ENCODE peak calls at places on chromosomes 2 and 18, in seven cellular contexts. H is tibial nerve, W is PC-3, Z is astrocyte, K is endodermal cell, Y is HCT116, E is kidney. J is an unnamed sample. For H3K4me1, the result is how much of the 10 kb centered on the place peaks cover.

GRCh38 chr2:236875906-236876505 is 209.7 kb upstream of the COPS8 start:
- DNase-seq in H (peak), W (peak), Z (no peak), K (peak), Y (no peak), E (peak), J (peak)

GRCh38 chr2:200414367-200414766 is 95.5 kb downstream of the KCTD18 start:
- DNase-seq in H (no peak), W (no peak), Z (no peak), K (no peak), Y (no peak), E (no peak), J (no peak)

GRCh38 chr2:36502081-36502480 is 95.9 kb downstream of the FEZ2 start:
- DNase-seq in H (no peak), W (no peak), Z (peak), K (no peak), Y (peak), E (no peak), J (no peak)

GRCh38 chr2:204842731-204843490 is 297.6 kb downstream of the PARD3B start:
- DNase-seq in H (peak), W (peak), Z (peak), K (no peak), Y (no peak), E (no peak), J (peak)

GRCh38 chr2:86251840-86252266 is 52.6 kb downstream of the MRPL35 start:
- DNase-seq in H (no peak), W (no peak), Z (no peak), K (peak), Y (no peak), E (no peak), J (no peak)

GRCh38 chr18:9757851-9758587 is 49.9 kb downstream of the RAB31 start:
- DNase-seq in H (no peak), W (no peak), Z (peak), K (peak), Y (no peak), E (no peak), J (no peak)

GRCh38 chr2:36362291-36362690 is 6.7 kb downstream of the CRIM1 start:
- DNase-seq in H (no peak), W (no peak), Z (peak), K (no peak), Y (no peak), E (no peak), J (no peak)

GRCh38 chr2:209238765-209239584 is 184.9 kb upstream of the MAP2 start:
- DNase-seq in H (no peak), W (no peak), Z (no peak), K (no peak), Y (no peak), E (no peak), J (no peak)

GRCh38 chr2:55116598-55116964 is 66.3 kb upstream of the RTN4 start:
- DNase-seq in H (no peak), W (no peak), Z (no peak), K (no peak), Y (no peak), E (no peak), J (no peak)

GRCh38 chr2:143936758-143937562 is 583.0 kb downstream of the ZEB2 start:
- DNase-seq in H (no peak), W (no peak), Z (peak), K (peak), Y (no peak), E (peak), J (peak)

GRCh38 chr2:174717273-174717672 is 47.0 kb downstream of the CHRNA1 start:
- DNase-seq in H (no peak), W (no peak), Z (peak), K (no peak), Y (no peak), E (no peak), J (no peak)

GRCh38 chr2:9378433-9379371 is 44.6 kb downstream of the ITGB1BP1 start:
- DNase-seq in H (peak), W (peak), Z (peak), K (peak), Y (no peak), E (peak), J (peak)

GRCh38 chr2:84957771-84958134 is 13.2 kb upstream of the KCMF1 start:
- DNase-seq in H (no peak), W (no peak), Z (no peak), K (peak), Y (no peak), E (no peak), J (no peak)

GRCh38 chr2:7910752-7911151 is 771.1 kb upstream of the ID2 start:
- DNase-seq in H (no peak), W (no peak), Z (no peak), K (no peak), Y (no peak), E (no peak), J (no peak)

GRCh38 chr18:3129053-3129864 is 90.5 kb downstream of the MYOM1 start:
- DNase-seq in H (peak), W (peak), Z (peak), K (peak), Y (peak), E (peak), J (peak)

GRCh38 chr2:145623136-145623535 is 1103.2 kb upstream of the ZEB2 start:
- DNase-seq in H (no peak), W (peak), Z (peak), K (no peak), Y (no peak), E (no peak), J (no peak)

GRCh38 chr2:165357758-165358157 is 111.7 kb upstream of the CSRNP3 start:
- DNase-seq in H (no peak), W (peak), Z (peak), K (no peak), Y (no peak), E (no peak), J (no peak)

GRCh38 chr2:7516447-7517121 is 599.4 kb downstream of the RNF144A start:
- DNase-seq in H (no peak), W (peak), Z (no peak), K (no peak), Y (no peak), E (no peak), J (no peak)

GRCh38 chr2:128440087-128440665 is 121.5 kb upstream of the HS6ST1 start:
- DNase-seq in H (no peak), W (no peak), Z (no peak), K (peak), Y (no peak), E (peak), J (no peak)

GRCh38 chr2:157497603-157498314 is 53.9 kb upstream of the CYTIP start:
- DNase-seq in H (no peak), W (peak), Z (peak), K (peak), Y (peak), E (no peak), J (no peak)

GRCh38 chr2:101341901-101342624 is 33.6 kb upstream of the RNF149 start:
- DNase-seq in H (peak), W (peak), Z (peak), K (peak), Y (peak), E (peak), J (peak)

GRCh38 chr2:39728941-39729351 is 50.1 kb downstream of the THUMPD2 start:
- DNase-seq in H (no peak), W (peak), Z (peak), K (peak), Y (peak), E (no peak), J (peak)

GRCh38 chr2:159803235-159803962 is 5.4 kb upstream of the CD302 start:
- DNase-seq in H (no peak), W (no peak), Z (no peak), K (no peak), Y (no peak), E (no peak), J (no peak)

GRCh38 chr18:26547302-26548143 is 830 bp downstream of the KCTD1 start:
- DNase-seq in H (peak), W (no peak), Z (peak), K (peak), Y (no peak), E (peak), J (peak)
- TF ChIP-seq CTCF in H (peak), W (peak), Z (peak), K (peak), Y (no peak), E (peak), J (peak)

DNA sequence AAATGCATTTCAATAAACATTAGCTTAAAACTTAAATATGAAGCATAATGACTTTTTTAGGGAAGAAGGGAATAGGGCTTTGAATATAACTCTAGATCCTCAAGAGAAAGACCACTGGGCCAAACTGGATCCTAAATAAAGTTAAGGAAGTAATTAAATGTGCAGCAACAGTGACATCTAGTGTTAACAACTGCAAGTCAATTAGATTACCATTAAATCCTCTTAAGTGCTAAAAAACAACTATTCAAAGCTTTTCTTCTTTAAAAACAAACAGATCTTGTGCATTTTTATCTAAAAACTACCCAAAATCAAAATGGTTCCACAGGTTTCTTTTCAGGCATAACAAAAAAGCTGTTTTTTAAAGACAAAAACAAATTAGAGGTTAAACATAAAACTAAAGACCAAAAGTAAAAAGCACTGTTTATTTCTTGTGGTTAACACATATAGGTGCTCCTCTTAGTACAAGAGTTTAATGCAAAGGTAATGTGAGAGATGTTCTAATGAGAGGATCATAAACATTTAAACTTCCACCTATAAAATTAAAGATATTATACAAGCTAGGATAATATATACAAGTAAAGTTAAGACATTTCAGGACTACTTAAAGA is 111.4 kb downstream of the THADA start:
- DNase-seq in H (no peak), W (peak), Z (peak), K (no peak), Y (peak), E (no peak), J (no peak)
- H3K27ac ChIP-seq in H (no peak), W (no peak), Z (no peak), K (no peak), Y (no peak), E (no peak), J (peak)

GRCh38 chr2:26722328-26722727 is 29.8 kb downstream of the KCNK3 start:
- DNase-seq in H (no peak), W (no peak), Z (no peak), K (no peak), Y (no peak), E (no peak), J (no peak)

GRCh38 chr2:26722911-26723310 is 30.4 kb downstream of the KCNK3 start:
- DNase-seq in H (no peak), W (no peak), Z (no peak), K (no peak), Y (no peak), E (peak), J (no peak)

GRCh38 chr2:26724004-26724750 is 31.7 kb downstream of the KCNK3 start:
- DNase-seq in H (no peak), W (peak), Z (peak), K (no peak), Y (peak), E (peak), J (peak)

GRCh38 chr2:26724784-26725515 is 32.4 kb downstream of the KCNK3 start:
- DNase-seq in H (no peak), W (no peak), Z (no peak), K (no peak), Y (no peak), E (peak), J (no peak)

DNA sequence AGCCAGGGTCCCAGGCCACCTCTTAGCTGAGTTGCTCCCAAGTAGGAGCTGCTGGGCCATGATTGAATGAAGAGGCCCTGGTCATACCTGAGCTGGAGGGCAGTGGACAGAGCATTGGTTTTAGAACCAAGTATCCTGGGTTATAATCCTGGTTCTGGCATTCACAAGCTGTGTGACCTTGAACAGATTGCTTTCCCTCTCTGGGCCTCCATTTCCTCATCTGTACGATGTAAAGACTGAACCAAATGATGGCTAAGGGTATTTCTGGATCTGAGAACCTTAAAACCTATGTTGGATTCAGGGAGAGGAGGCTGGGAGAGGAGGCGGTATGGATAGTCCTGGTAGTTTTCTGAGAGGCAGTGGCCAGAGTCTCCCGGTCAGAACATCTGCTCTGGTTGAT is 31.0 kb downstream of the KCNK3 start:
- DNase-seq in H (no peak), W (no peak), Z (no peak), K (no peak), Y (no peak), E (no peak), J (no peak)
- H3K4me1 ChIP-seq in H (under half), W (under half), Z (under half), K (under half), Y (half or more), E (under half), J (under half)

DNA sequence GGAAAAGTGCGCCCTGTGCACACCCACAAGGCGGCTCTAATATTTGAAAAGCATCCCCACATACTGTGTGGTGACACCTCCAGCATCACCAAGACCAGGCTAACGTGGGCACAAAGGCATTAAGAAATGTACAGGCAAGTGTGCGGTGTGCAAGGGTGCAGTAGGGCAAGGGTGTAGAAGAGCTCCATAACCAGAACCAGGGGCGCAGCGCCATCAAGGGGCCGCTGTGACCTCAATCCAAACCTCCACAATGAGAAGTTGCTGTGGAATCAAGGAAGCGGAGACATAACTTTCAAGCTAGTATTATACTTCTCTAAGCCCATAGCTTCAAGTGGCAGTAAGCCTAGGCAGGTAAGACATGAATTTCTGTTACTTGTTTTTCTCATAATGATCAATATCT is 13.0 kb downstream of the L3MBTL4 start:
- DNase-seq in H (no peak), W (no peak), Z (no peak), K (peak), Y (no peak), E (no peak), J (no peak)
- TF ChIP-seq CTCF in H (no peak), W (peak), Z (no peak), K (peak), Y (no peak), E (no peak), J (no peak)

GRCh38 chr2:223941579-223942277 is 3.4 kb downstream of the WDFY1 start:
- DNase-seq in H (no peak), W (peak), Z (peak), K (no peak), Y (no peak), E (no peak), J (no peak)
- H3K27ac ChIP-seq in H (no peak), W (peak), Z (peak), K (no peak), Y (no peak), E (no peak), J (no peak)

DNA sequence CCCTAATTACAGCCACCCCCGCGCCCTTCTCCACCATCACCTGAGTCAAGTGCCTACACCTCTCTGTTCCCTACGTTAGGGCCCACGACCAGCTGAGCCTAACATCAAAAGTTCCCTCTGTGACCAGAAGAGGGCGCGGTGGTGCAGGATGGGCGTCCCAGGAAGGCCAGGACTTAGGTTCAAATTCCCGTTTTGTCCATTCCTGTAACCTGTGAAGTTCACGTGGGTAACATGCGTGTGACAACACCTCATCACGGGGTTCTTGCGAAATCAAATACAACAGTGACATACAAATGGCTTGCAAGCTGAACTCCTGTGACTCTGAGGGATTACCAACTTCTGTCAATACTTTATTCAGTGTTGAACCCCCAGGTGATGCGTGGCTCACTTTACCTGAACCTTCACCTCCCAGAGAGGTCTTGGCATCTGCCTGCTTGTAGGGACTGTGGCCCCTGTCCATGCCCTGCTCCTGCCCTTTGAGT is 207.9 kb downstream of the ARL4C start:
- DNase-seq in H (peak), W (peak), Z (peak), K (peak), Y (peak), E (peak), J (peak)
- H3K4me1 ChIP-seq in H (under half), W (under half), Z (half or more), K (under half), Y (under half), E (under half), J (under half)

DNA sequence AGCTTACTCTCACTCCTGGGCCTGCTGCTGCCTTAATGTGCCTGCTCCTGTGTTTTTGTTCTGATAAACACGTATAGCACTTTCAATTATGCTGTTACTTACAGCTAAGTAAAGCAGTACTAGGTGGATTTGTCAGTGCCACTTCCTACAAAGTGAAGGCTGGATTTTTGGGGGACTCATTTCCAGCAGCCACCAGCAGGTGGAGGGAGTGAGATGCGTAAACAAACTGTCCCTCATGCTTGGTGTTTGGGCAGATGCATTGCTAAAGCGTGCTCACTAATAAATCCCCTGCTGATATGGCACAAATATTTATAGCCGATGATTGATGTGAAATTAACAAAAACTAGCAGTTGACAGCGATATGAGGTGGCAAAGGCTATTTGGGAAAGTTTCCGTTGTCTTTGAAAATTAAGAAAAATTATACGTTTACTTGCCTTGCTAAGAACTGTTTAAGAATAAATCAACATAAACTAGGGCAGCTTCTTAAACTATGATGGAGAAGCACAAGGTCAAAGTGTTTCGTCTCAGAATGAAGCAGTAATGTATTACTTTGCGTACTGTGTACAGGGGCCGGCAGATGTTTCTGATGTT is 101.7 kb downstream of the AGAP1 start:
- DNase-seq in H (peak), W (peak), Z (peak), K (peak), Y (peak), E (peak), J (peak)
- TF ChIP-seq CTCF in H (peak), W (peak), Z (peak), K (peak), Y (peak), E (peak), J (peak)

GRCh38 chr2:88860421-88861075 is 169.1 kb downstream of the RPIA start:
- DNase-seq in H (no peak), W (no peak), Z (no peak), K (no peak), Y (no peak), E (no peak), J (no peak)
- H3K27ac ChIP-seq in H (no peak), W (no peak), Z (no peak), K (no peak), Y (no peak), E (no peak), J (no peak)

DNA sequence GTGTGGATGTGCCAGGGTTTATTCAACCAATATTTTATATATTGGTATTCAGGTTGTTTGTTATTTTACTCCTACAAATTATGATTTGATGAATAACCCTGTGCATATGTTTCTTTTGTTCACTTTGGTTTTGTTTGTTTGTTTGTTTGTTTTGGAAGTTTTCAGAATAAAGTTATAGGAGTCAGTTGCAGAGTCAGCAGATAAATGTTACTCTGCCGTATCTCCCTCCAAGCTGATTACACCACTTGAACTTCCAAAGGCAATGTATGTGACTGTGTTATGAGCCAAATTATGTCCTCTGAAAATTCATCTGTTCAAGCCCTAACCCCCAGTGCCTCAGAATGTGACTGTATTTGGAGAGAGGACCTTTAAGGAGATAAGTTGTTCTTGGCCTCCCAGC is 497.5 kb downstream of the TNS1 start:
- DNase-seq in H (no peak), W (no peak), Z (no peak), K (no peak), Y (no peak), E (no peak), J (no peak)
- H3K4me1 ChIP-seq in H (under half), W (under half), Z (under half), K (under half), Y (under half), E (under half), J (under half)

GRCh38 chr2:23312996-23313606 is 71.9 kb upstream of the KLHL29 start:
- DNase-seq in H (no peak), W (peak), Z (no peak), K (peak), Y (peak), E (no peak), J (no peak)
- TF ChIP-seq CTCF in H (peak), W (peak), Z (peak), K (peak), Y (peak), E (peak), J (peak)